ENCODE peak calls at places on chromosome 3, in six cellular contexts. V is OCI-LY7, Z is caudate nucleus, A is A549, O is uterus, L is PC-9. X is an unnamed sample.

GRCh38 chr3:36843065-36844051 is 79.0 kb upstream of the DCLK3 start:
- DNase-seq in V (peak), Z (peak), A (peak), O (no peak), L (no peak), X (no peak)

GRCh38 chr3:123044981-123045763 is 17.6 kb upstream of the SEMA5B start:
- DNase-seq in V (no peak), Z (no peak), A (no peak), O (no peak), L (no peak), X (no peak)

GRCh38 chr3:42673082-42673481 is 12.3 kb upstream of the KLHL40 start:
- DNase-seq in V (no peak), Z (no peak), A (no peak), O (peak), L (no peak), X (no peak)

GRCh38 chr3:80537680-80538079 is 769.9 kb upstream of the ROBO1 start:
- DNase-seq in V (no peak), Z (no peak), A (no peak), O (no peak), L (no peak), X (no peak)

GRCh38 chr3:13513051-13513912 is 33.2 kb downstream of the HDAC11 start:
- DNase-seq in V (no peak), Z (no peak), A (no peak), O (peak), L (peak), X (no peak)

GRCh38 chr3:169104541-169104940 is 559.0 kb downstream of the MECOM start:
- DNase-seq in V (no peak), Z (no peak), A (no peak), O (no peak), L (no peak), X (peak)

GRCh38 chr3:128274837-128275236 is 121.6 kb downstream of the EEFSEC start:
- DNase-seq in V (no peak), Z (no peak), A (no peak), O (no peak), L (peak), X (peak)

GRCh38 chr3:126481808-126482502 is 6.3 kb upstream of the ZXDC start:
- DNase-seq in V (no peak), Z (peak), A (no peak), O (no peak), L (peak), X (no peak)

GRCh38 chr3:23325466-23326065 is 122.4 kb downstream of the UBE2E2 start:
- DNase-seq in V (peak), Z (no peak), A (no peak), O (no peak), L (no peak), X (no peak)

GRCh38 chr3:158912188-158912587 is 110.3 kb downstream of the MFSD1 start:
- DNase-seq in V (no peak), Z (no peak), A (peak), O (no peak), L (no peak), X (no peak)

GRCh38 chr3:102113421-102114041 is 264.2 kb downstream of the NFKBIZ start:
- DNase-seq in V (no peak), Z (no peak), A (peak), O (peak), L (no peak), X (no peak)

GRCh38 chr3:138944842-138945645 is 1.9 kb downstream of the FOXL2 start:
- DNase-seq in V (no peak), Z (no peak), A (no peak), O (no peak), L (no peak), X (no peak)

GRCh38 chr3:52317178-52317577 is 1.1 kb downstream of the DNAH1 start:
- DNase-seq in V (peak), Z (no peak), A (no peak), O (no peak), L (no peak), X (no peak)

GRCh38 chr3:141553055-141553454 is 66.2 kb downstream of the RASA2 start:
- DNase-seq in V (no peak), Z (no peak), A (no peak), O (no peak), L (no peak), X (no peak)

GRCh38 chr3:169664034-169664820 is 715 bp upstream of the MECOM start:
- DNase-seq in V (no peak), Z (no peak), A (no peak), O (no peak), L (peak), X (no peak)

GRCh38 chr3:57949779-57950618 is 58.2 kb upstream of the FLNB start:
- DNase-seq in V (no peak), Z (no peak), A (peak), O (peak), L (peak), X (no peak)

GRCh38 chr3:99482191-99482590 is 156.2 kb upstream of the COL8A1 start:
- DNase-seq in V (no peak), Z (no peak), A (no peak), O (no peak), L (no peak), X (no peak)

GRCh38 chr3:144524531-144524930 is 552.9 kb downstream of the DIPK2A start:
- DNase-seq in V (no peak), Z (no peak), A (no peak), O (no peak), L (no peak), X (no peak)

GRCh38 chr3:8712871-8713360 is 20.7 kb upstream of the CAV3 start:
- DNase-seq in V (no peak), Z (no peak), A (no peak), O (no peak), L (no peak), X (no peak)

GRCh38 chr3:134104031-134104430 is 74.3 kb upstream of the SLCO2A1 start:
- DNase-seq in V (no peak), Z (no peak), A (no peak), O (no peak), L (no peak), X (no peak)

GRCh38 chr3:192130534-192131132 is 596.7 kb downstream of the FGF12 start:
- DNase-seq in V (peak), Z (peak), A (peak), O (peak), L (peak), X (peak)

GRCh38 chr3:43867673-43868072 is 176.9 kb downstream of the ABHD5 start:
- DNase-seq in V (no peak), Z (no peak), A (peak), O (no peak), L (no peak), X (no peak)

GRCh38 chr3:105559856-105560255 is 193.1 kb downstream of the ALCAM start:
- DNase-seq in V (no peak), Z (no peak), A (no peak), O (no peak), L (no peak), X (no peak)

GRCh38 chr3:90010341-90010740 is 902.9 kb downstream of the EPHA3 start:
- DNase-seq in V (no peak), Z (no peak), A (no peak), O (no peak), L (peak), X (peak)

GRCh38 chr3:52967398-52967797 is 70.0 kb upstream of the STIMATE start:
- DNase-seq in V (no peak), Z (no peak), A (no peak), O (no peak), L (no peak), X (no peak)

GRCh38 chr3:9786825-9787654 is 5.2 kb downstream of the TADA3 start:
- DNase-seq in V (no peak), Z (no peak), A (no peak), O (no peak), L (no peak), X (no peak)

GRCh38 chr3:128991355-128991895 is 2.5 kb downstream of the CFAP92 start:
- DNase-seq in V (no peak), Z (no peak), A (no peak), O (no peak), L (no peak), X (no peak)

GRCh38 chr3:102302020-102302419 is 132.8 kb upstream of the ZPLD1 start:
- DNase-seq in V (no peak), Z (no peak), A (no peak), O (no peak), L (no peak), X (no peak)

GRCh38 chr3:133894334-133895207 is 1.1 kb downstream of the RAB6B start:
- DNase-seq in V (no peak), Z (peak), A (no peak), O (no peak), L (no peak), X (no peak)

GRCh38 chr3:186930639-186931486 is 537 bp downstream of the ST6GAL1 start:
- DNase-seq in V (peak), Z (no peak), A (peak), O (peak), L (peak), X (no peak)

GRCh38 chr3:186935133-186935532 is 4.8 kb downstream of the ST6GAL1 start:
- DNase-seq in V (no peak), Z (no peak), A (no peak), O (no peak), L (no peak), X (no peak)

GRCh38 chr3:186932281-186933181 is 2.2 kb downstream of the ST6GAL1 start:
- DNase-seq in V (no peak), Z (no peak), A (no peak), O (peak), L (no peak), X (no peak)

GRCh38 chr3:186931487-186932280 is 1.4 kb downstream of the ST6GAL1 start:
- DNase-seq in V (peak), Z (no peak), A (no peak), O (peak), L (peak), X (no peak)

GRCh38 chr3:186933801-186934200 is 3.5 kb downstream of the ST6GAL1 start:
- DNase-seq in V (peak), Z (no peak), A (no peak), O (no peak), L (no peak), X (no peak)
- H3K27ac ChIP-seq in V (peak), Z (peak), A (no peak), O (peak), L (no peak), X (no peak)

GRCh38 chr3:45985532-45986302 is 9.9 kb downstream of the FYCO1 start:
- DNase-seq in V (no peak), Z (no peak), A (no peak), O (peak), L (no peak), X (no peak)

GRCh38 chr3:45986303-45986982 is 9.2 kb downstream of the FYCO1 start:
- DNase-seq in V (no peak), Z (no peak), A (peak), O (no peak), L (peak), X (peak)

GRCh38 chr3:45981321-45982038 is 14.1 kb downstream of the FYCO1 start:
- DNase-seq in V (no peak), Z (no peak), A (no peak), O (no peak), L (no peak), X (no peak)

GRCh38 chr3:45984331-45985312 is 11.0 kb downstream of the FYCO1 start:
- DNase-seq in V (no peak), Z (no peak), A (no peak), O (peak), L (no peak), X (no peak)

GRCh38 chr3:45983865-45984264 is 11.8 kb downstream of the FYCO1 start:
- DNase-seq in V (no peak), Z (no peak), A (no peak), O (no peak), L (no peak), X (no peak)
- H3K27ac ChIP-seq in V (no peak), Z (no peak), A (no peak), O (peak), L (no peak), X (no peak)

GRCh38 chr3:100868894-100869293 is 124.3 kb downstream of the ABI3BP start:
- DNase-seq in V (no peak), Z (no peak), A (no peak), O (no peak), L (no peak), X (no peak)

GRCh38 chr3:100873624-100874023 is 119.6 kb downstream of the ABI3BP start:
- DNase-seq in V (no peak), Z (no peak), A (no peak), O (no peak), L (no peak), X (no peak)

GRCh38 chr3:100875239-100875638 is 118.0 kb downstream of the ABI3BP start:
- DNase-seq in V (no peak), Z (no peak), A (no peak), O (peak), L (peak), X (peak)

GRCh38 chr3:100869787-100870186 is 123.4 kb downstream of the ABI3BP start:
- DNase-seq in V (no peak), Z (no peak), A (no peak), O (no peak), L (no peak), X (no peak)

GRCh38 chr3:100871307-100871706 is 121.9 kb downstream of the ABI3BP start:
- DNase-seq in V (no peak), Z (no peak), A (no peak), O (no peak), L (no peak), X (no peak)
- H3K27ac ChIP-seq in V (no peak), Z (no peak), A (no peak), O (no peak), L (no peak), X (no peak)

GRCh38 chr3:193344471-193344870 is 34.1 kb downstream of the ATP13A5 start:
- DNase-seq in V (no peak), Z (no peak), A (no peak), O (no peak), L (no peak), X (no peak)
- H3K27ac ChIP-seq in V (no peak), Z (no peak), A (no peak), O (no peak), L (no peak), X (no peak)

GRCh38 chr3:189605717-189606116 is 25.5 kb upstream of the TP63 start:
- DNase-seq in V (no peak), Z (no peak), A (no peak), O (no peak), L (no peak), X (no peak)
- H3K27ac ChIP-seq in V (no peak), Z (no peak), A (no peak), O (no peak), L (no peak), X (no peak)

DNA sequence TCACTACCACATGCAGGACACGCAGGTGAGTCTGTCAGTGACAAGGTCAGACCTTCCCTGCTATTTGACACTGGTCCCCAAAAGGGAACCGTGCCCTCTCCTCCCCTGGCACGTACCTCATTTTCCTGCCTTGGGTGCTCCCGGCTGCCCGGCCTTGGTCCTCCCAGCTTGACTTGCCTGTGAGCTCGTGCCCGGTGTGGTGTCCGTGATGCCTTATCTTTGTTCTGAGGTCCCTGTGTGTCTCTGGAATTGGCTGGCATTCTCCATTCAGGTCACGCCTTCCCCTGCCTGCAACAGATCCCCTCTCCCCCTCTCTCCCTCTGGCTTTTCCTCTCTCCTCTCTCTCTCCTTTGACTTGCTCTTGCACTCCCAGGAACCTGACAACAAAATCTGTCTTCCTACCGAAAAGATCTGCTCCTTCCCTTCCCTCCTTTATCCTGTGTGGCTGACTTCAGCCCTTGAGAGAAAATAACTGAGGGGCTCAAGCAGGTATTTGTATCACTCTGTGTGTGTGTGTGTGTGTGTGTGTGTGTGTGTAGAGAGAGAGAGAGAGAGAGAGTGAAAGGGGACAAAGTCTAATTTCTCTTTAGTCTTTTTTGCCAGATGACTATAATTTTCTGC is at the start of gene MASP1:
- DNase-seq in V (no peak), Z (no peak), A (no peak), O (peak), L (no peak), X (no peak)
- H3K27ac ChIP-seq in V (no peak), Z (peak), A (no peak), O (peak), L (no peak), X (no peak)

X was measured in epithelial cell of prostate.